ENCODE peak calls at places on chromosomes 6 and 20, in nine cellular contexts. M is BE2C, I is IMR-90, X is neural progenitor cell, V is sigmoid colon, Y is breast epithelium, G is thoracic aorta, L is Panc1, O is lower lobe of right lung. D is an unnamed sample.

GRCh38 chr6:164247106-164247505 is 832.6 kb downstream of the QKI start:
- DNase-seq in Y (no peak), V (no peak), X (peak; percentile 38), I (no peak), L (no peak), M (no peak), O (no peak), G (no peak), D (no peak)

GRCh38 chr6:113182370-113183141 is 674.6 kb upstream of the MARCKS start:
- DNase-seq in X (no peak), I (peak; percentile 83), O (no peak), V (no peak), M (no peak), G (no peak), L (peak; percentile 7), Y (no peak), D (peak; percentile 62)

GRCh38 chr6:89335164-89335563 is 17.4 kb downstream of the UBE2J1 start:
- DNase-seq in X (no peak), L (no peak), I (no peak), Y (no peak), V (no peak), O (no peak), G (no peak), M (no peak), D (no peak)

GRCh38 chr6:166413491-166413951 is 30.8 kb upstream of the MPC1 start:
- DNase-seq in I (no peak), L (no peak), G (no peak), Y (no peak), V (no peak), X (no peak), M (no peak), O (no peak), D (no peak)

GRCh38 chr6:82980086-82980485 is 85.6 kb downstream of the UBE3D start:
- DNase-seq in L (no peak), X (no peak), Y (no peak), M (no peak), V (no peak), G (no peak), O (no peak), I (peak; percentile 86), D (peak; percentile 80)

GRCh38 chr20:59618131-59618530 is 13.8 kb downstream of the PHACTR3 start:
- DNase-seq in X (no peak), Y (no peak), V (no peak), O (no peak), I (no peak), G (no peak), M (no peak), L (no peak), D (no peak)

GRCh38 chr6:115612796-115613479 is 447.8 kb downstream of the FRK start:
- DNase-seq in I (no peak), V (no peak), Y (no peak), G (no peak), M (no peak), O (no peak), L (no peak), X (no peak), D (no peak)

GRCh38 chr20:55953201-55953600 is 52.1 kb downstream of the CBLN4 start:
- DNase-seq in M (no peak), G (no peak), L (no peak), Y (no peak), O (no peak), V (no peak), X (no peak), I (no peak), D (no peak)

GRCh38 chr20:1337441-1337840 is 8.5 kb upstream of the SDCBP2 start:
- DNase-seq in X (no peak), O (no peak), Y (no peak), V (no peak), G (no peak), M (no peak), L (no peak), I (no peak), D (no peak)

GRCh38 chr6:105080279-105080678 is 99.5 kb downstream of the POPDC3 start:
- DNase-seq in V (no peak), L (no peak), O (no peak), G (no peak), M (no peak), X (no peak), Y (no peak), I (no peak), D (no peak)

GRCh38 chr6:79396625-79397024 is 140.6 kb downstream of the LCA5 start:
- DNase-seq in G (no peak), O (no peak), Y (no peak), X (no peak), V (no peak), I (no peak), M (no peak), L (no peak), D (no peak)

GRCh38 chr6:56370591-56371198 is 123.3 kb upstream of the COL21A1 start:
- DNase-seq in X (no peak), O (no peak), V (peak; percentile 91), M (peak; percentile 49), Y (peak; percentile 76), G (peak; percentile 39), L (peak; percentile 30), I (peak; percentile 87), D (peak; percentile 52)

GRCh38 chr6:170514908-170515307 is 38.2 kb downstream of the PSMB1 start:
- DNase-seq in Y (no peak), M (no peak), L (no peak), I (no peak), X (no peak), V (no peak), O (no peak), G (no peak), D (no peak)

GRCh38 chr6:170512249-170512648 is 40.9 kb downstream of the PSMB1 start:
- DNase-seq in V (no peak), Y (no peak), L (no peak), X (no peak), G (no peak), M (no peak), I (no peak), O (no peak), D (no peak)

GRCh38 chr6:170522565-170523183 is 30.4 kb downstream of the PSMB1 start:
- DNase-seq in O (no peak), V (no peak), Y (no peak), X (peak; percentile 81), L (no peak), G (no peak), I (peak; percentile 24), M (peak; percentile 49), D (no peak)

DNA sequence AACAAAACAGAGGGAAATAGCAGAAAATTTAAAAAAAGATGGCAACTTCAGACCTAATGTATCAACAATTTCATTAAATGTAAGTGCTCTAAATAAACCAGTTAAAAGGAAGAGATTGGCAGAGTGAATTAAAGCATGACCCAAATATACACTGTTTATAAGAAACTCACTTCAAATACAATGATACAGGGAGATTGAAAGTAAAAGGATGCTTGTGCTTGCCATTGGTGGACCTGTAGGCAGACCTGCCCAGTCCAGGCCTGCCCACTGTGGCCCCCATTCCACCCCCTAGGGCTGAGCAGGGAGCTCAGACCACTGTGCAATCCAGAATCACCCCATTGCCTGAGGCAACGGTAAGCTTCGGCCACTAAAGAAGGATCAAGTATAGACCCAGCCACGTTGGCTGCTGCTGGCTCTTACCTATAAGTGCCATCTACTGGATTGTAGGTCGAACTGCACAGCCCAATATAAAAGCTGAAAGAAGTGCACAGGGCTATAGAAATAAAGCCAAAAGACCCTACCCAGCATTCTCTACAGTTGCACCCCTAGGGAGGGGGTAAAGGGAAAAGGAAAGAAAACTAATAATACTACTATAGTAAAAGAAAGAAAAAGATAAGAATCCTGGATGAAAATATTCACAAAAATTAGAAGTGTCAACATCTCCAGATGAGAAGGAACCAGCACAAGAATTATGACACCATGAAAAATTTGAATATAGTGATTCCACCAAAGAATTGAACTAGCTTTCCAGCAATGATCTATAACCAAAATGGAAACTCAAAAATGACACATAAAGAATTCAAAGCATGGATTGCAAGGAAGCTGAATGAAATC is 36.1 kb downstream of the PSMB1 start:
- DNase-seq in I (peak; percentile 78), O (peak; percentile 59), M (peak; percentile 76), V (no peak), Y (peak; percentile 19), G (no peak), X (peak; percentile 87), L (peak; percentile 47), D (no peak)
- H3K4me3 ChIP-seq in I (no peak overlapping the region), O (no peak overlapping the region), M (no peak overlapping the region), V (no peak overlapping the region), Y (no peak overlapping the region), G (no peak overlapping the region), X (no peak overlapping the region), L (no peak overlapping the region), D (no peak overlapping the region)

DNA sequence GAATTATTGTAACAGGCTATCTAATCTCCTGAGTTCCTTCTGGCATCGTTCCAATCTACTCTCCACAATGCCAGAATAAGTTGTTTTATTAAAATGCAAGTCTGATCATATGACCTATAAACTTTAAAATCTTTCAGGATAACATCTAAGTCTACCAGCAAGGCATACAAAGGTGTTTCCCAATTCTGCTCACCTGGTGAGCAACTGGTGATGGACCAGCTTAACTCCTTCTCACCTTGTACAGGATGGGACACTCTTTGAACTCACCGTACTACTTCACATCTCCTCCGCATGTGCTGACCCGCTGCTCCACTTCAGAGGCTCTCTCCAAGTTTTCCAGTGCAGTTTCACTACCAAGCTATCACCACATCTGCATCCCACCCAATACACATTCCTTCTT is 7.8 kb downstream of the CD164 start:
- DNase-seq in M (no peak), Y (no peak), O (no peak), I (no peak), X (no peak), G (no peak), L (no peak), V (no peak), D (no peak)
- H3K36me3 ChIP-seq in M (peaks cover 65% of the 10 kb centered on the region), Y (no peaks in the 10 kb centered on the region), O (peaks cover 86% of the 10 kb centered on the region), I (peaks cover 39% of the 10 kb centered on the region), X (no peaks in the 10 kb centered on the region), G (peaks cover 42% of the 10 kb centered on the region), L (peaks cover 63% of the 10 kb centered on the region), V (peaks cover 42% of the 10 kb centered on the region), D (peaks cover 16% of the 10 kb centered on the region)

DNA sequence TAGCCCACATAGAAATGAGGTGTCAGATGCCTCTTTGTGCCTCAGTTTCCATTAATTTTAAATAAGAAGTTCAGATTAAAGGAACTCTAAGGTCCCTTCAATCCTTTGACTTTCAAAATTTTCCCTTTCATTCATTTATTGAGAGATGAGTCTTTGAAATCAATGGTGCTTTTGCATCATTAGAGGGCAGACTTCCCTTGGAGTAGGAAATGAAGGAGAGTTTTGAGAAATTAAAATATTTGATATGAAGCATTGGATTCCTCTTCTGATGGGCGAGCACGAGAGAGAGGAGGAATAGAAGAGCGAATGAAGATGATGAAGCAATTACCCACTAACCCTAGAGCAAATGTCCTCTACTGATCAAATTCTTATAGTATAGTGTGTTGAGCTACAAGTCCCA is 105.7 kb downstream of the EDN1 start:
- DNase-seq in O (no peak), G (no peak), M (no peak), V (no peak), Y (no peak), L (no peak), X (no peak), I (no peak), D (no peak)
- TF ChIP-seq CTCF in O (peak; percentile 17), G (no peak), M (no peak), V (no peak), Y (no peak), L (peak; percentile 27), X (no peak), I (peak; percentile 51), D (peak; percentile 48)

DNA sequence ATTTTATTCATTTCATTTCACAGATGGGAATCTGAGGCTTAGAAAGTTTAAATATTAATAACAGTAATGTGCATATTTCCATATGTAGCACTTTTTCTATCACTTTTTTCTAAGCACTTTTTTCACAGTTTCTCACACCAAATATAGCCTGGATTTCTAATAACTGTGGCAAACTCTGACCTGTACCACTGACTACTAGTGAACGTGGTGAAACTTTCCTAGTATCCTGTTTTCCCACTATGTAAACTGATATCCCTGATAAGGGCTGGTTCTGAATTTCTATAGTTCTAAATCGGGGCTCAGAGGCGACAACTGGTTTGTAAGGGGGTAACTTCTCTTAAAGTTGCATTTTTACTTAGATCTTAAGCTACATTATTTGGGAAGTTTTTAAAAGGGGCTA is 32.6 kb downstream of the MAP7 start:
- DNase-seq in I (no peak), O (no peak), L (no peak), X (no peak), G (no peak), V (no peak), Y (no peak), M (no peak), D (no peak)
- H3K4me3 ChIP-seq in I (no peak overlapping the region), O (no peak overlapping the region), L (no peak overlapping the region), X (no peak overlapping the region), G (no peak overlapping the region), V (no peak overlapping the region), Y (no peak overlapping the region), M (no peak overlapping the region), D (no peak overlapping the region)